ENCODE peak calls at places on chromosome 19, in seven cellular contexts. Z, C, J, L, H, E and Y are unnamed samples.

GRCh38 chr19:6718741-6719539 is 1.5 kb downstream of the C3 start:
- DNase-seq in Z (peak), C (no peak), J (no peak), L (no peak), H (no peak), E (no peak), Y (no peak)

GRCh38 chr19:12828494-12828893 is 5.9 kb downstream of the RTBDN start:
- DNase-seq in Z (peak), C (no peak), J (no peak), L (no peak), H (no peak), E (no peak), Y (no peak)

GRCh38 chr19:45782820-45783785 is 813 bp upstream of the DMPK start:
- DNase-seq in Z (no peak), C (no peak), J (peak), L (no peak), H (no peak), E (peak), Y (no peak)

GRCh38 chr19:48000846-48001245 is 6.4 kb downstream of the ELSPBP1 start:
- DNase-seq in Z (no peak), C (no peak), J (no peak), L (no peak), H (no peak), E (no peak), Y (no peak)

GRCh38 chr19:45884682-45885555 is 1.0 kb downstream of the IRF2BP1 start:
- DNase-seq in Z (no peak), C (no peak), J (no peak), L (peak), H (peak), E (no peak), Y (no peak)

GRCh38 chr19:23855676-23856075 is 59.0 kb upstream of the ZNF726 start:
- DNase-seq in Z (no peak), C (no peak), J (no peak), L (no peak), H (no peak), E (no peak), Y (no peak)

GRCh38 chr19:5395996-5396939 is 55.7 kb upstream of the PTPRS start:
- DNase-seq in Z (no peak), C (no peak), J (no peak), L (no peak), H (no peak), E (no peak), Y (no peak)

GRCh38 chr19:48617146-48617937 is 1.6 kb downstream of the RPL18 start:
- DNase-seq in Z (no peak), C (no peak), J (no peak), L (peak), H (no peak), E (no peak), Y (no peak)

GRCh38 chr19:42086188-42086736 is 10.3 kb downstream of the ZNF574 start:
- DNase-seq in Z (no peak), C (no peak), J (no peak), L (peak), H (no peak), E (no peak), Y (no peak)

GRCh38 chr19:53882391-53883050 is 524 bp downstream of the PRKCG start:
- DNase-seq in Z (no peak), C (no peak), J (no peak), L (no peak), H (no peak), E (no peak), Y (no peak)
- H3K4me3 ChIP-seq in Z (no peak), C (no peak), J (peak), L (no peak), H (peak), E (peak), Y (peak)

GRCh38 chr19:11596156-11596555 is 1.1 kb upstream of the ZNF627 start:
- DNase-seq in Z (no peak), C (no peak), J (no peak), L (no peak), H (no peak), E (no peak), Y (no peak)

GRCh38 chr19:11598103-11598483 is 810 bp downstream of the ZNF627 start:
- DNase-seq in Z (no peak), C (no peak), J (no peak), L (no peak), H (no peak), E (no peak), Y (no peak)

GRCh38 chr19:11598746-11599145 is 1.5 kb downstream of the ZNF627 start:
- DNase-seq in Z (no peak), C (no peak), J (no peak), L (no peak), H (no peak), E (no peak), Y (no peak)

GRCh38 chr19:11594084-11594483 is 3.2 kb upstream of the ZNF627 start:
- DNase-seq in Z (no peak), C (no peak), J (no peak), L (no peak), H (no peak), E (no peak), Y (no peak)

GRCh38 chr19:11597202-11598102 is at the start of gene ZNF627:
- DNase-seq in Z (peak), C (peak), J (peak), L (peak), H (peak), E (peak), Y (peak)
- TF ChIP-seq CTCF in Z (peak), C (no peak), J (no peak), L (peak), H (peak), E (no peak), Y (no peak)

DNA sequence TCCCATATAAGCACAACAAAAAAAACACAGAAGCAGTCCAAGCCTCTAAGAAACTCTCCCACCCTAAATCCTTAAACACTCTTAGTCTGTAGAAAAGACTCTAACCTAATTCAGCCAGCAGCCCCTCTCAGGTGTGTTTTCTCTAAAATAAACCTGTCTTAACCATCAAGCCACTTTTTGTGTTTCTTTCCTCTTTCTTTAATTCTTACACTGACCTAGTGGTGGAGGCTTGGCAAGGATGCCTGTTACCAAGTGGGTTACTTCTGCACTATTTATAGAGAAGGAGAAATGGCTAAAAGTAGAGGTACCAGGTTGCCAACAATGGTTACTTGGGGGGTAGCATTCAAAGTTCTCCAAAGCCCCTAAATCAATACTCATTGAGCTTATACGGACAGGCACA is 43.7 kb downstream of the ZNF333 start:
- DNase-seq in Z (no peak), C (no peak), J (no peak), L (no peak), H (no peak), E (no peak), Y (no peak)
- H3K4me3 ChIP-seq in Z (no peak), C (no peak), J (no peak), L (no peak), H (no peak), E (no peak), Y (no peak)

GRCh38 chr19:15283141-15283885 is 49.0 kb downstream of the BRD4 start:
- DNase-seq in Z (peak), C (no peak), J (no peak), L (peak), H (no peak), E (no peak), Y (no peak)

GRCh38 chr19:15279326-15279904 is 47.2 kb upstream of the EPHX3 start:
- DNase-seq in Z (no peak), C (no peak), J (no peak), L (no peak), H (no peak), E (no peak), Y (no peak)

GRCh38 chr19:15280048-15280725 is 47.9 kb upstream of the EPHX3 start:
- DNase-seq in Z (no peak), C (no peak), J (no peak), L (no peak), H (no peak), E (peak), Y (peak)

GRCh38 chr19:15282311-15282705 is 50.0 kb downstream of the BRD4 start:
- DNase-seq in Z (no peak), C (no peak), J (no peak), L (peak), H (no peak), E (no peak), Y (no peak)

DNA sequence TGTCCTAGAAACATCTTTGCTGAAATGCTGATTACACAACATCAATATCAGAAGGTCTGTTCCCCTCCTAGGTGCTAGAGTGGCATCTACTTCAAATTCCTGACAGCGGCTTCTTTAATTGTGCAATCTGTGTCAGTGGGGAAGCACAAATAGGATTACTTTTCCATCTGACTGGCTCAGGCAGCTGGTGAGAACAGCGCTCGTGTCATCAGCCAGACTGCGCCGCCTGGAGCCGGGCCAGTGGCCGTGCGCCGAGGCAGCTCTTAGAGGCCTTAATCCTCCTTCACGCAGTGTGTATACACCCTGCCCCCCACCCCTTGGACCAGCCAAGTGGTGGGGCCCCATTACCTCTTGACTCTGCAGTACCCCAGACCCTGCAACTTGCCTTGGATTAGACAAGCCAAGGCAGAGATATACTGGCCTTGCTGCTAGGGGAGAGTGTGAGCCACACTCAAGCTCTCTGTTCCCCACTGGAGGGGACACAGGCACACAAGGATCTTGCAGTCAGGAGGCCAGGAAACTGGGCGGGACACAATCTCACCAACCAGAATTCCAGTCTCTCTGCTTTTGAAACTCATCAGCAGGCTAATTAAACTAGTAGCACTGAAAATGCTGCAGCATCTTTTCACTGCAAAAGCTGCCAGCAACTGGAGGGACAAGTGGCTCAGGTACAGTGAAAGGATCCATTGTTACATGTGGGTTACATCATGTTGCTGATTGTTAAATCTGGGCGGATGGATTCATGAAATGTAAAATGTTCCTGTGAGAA is 48.9 kb upstream of the EPHX3 start:
- DNase-seq in Z (no peak), C (peak), J (peak), L (no peak), H (peak), E (peak), Y (peak)
- TF ChIP-seq CTCF in Z (no peak), C (no peak), J (peak), L (no peak), H (no peak), E (peak), Y (peak)

GRCh38 chr19:2578391-2578826 is 102.5 kb downstream of the GADD45B start:
- DNase-seq in Z (no peak), C (no peak), J (no peak), L (peak), H (peak), E (no peak), Y (no peak)
- H3K4me3 ChIP-seq in Z (no peak), C (no peak), J (peak), L (no peak), H (no peak), E (peak), Y (peak)

GRCh38 chr19:39497850-39498261 is 891 bp upstream of the DLL3 start:
- DNase-seq in Z (peak), C (no peak), J (no peak), L (no peak), H (no peak), E (no peak), Y (no peak)
- TF ChIP-seq CTCF in Z (peak), C (no peak), J (peak), L (no peak), H (no peak), E (peak), Y (peak)

DNA sequence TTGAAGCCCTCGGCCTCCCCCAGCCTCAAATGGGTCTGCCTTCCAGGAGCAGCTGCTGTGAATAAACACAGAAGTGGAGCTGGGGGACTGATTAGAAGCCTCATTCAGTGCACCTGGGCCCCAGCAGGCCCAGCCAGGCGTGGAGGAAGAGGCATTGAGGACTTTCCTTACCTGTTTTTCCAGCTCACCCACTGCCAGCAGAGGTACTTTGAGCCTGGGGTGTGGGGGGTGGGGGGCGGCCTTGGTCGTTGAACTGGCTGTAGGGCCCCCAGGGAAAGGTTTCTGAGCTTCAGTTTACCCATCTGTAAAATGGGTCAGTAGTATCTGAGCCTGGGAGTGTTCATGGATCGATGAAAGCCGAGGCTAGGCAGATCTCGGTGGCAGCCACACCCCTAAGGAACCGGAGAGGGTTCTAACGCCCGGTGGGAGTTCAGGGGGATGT is 1.5 kb downstream of the CERS4 start:
- DNase-seq in Z (peak), C (no peak), J (no peak), L (no peak), H (no peak), E (no peak), Y (no peak)
- H3K4me3 ChIP-seq in Z (peak), C (no peak), J (peak), L (no peak), H (peak), E (no peak), Y (no peak)

DNA sequence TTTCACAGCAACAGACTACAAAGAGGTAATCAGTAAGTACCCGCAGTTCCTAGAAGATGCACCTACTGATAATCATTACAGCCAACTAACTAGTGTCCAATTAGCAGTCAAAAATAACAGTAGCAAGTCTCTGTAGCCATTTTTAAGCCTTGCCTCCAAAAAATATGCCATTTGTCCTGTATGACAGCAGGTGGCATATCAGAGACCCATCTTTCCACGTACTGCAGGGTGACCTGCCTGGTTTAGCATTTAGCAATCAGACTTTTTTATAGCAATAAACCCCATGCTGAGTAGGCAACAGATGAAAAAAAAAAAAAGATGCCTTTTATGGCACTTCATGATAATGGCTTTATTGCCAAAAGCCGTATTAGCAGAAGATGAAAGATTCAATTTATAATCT is 155.3 kb upstream of the LSM14A start:
- DNase-seq in Z (no peak), C (no peak), J (no peak), L (no peak), H (no peak), E (no peak), Y (no peak)
- TF ChIP-seq CTCF in Z (no peak), C (no peak), J (no peak), L (no peak), H (no peak), E (no peak), Y (no peak)